ENCODE peak calls at places on chromosomes 4 and X, in seven cellular contexts. One of them, this sample, is unnamed.

GRCh38 chrX:153226344-153227190 is 47.5 kb downstream of the MAGEA1 start:
- DNase-seq in GM12878: no peak
- DNase-seq in SK-N-SH: no peak
- DNase-seq in HepG2: no peak
- DNase-seq in HCT116: peak
- DNase-seq in H1: peak
- DNase-seq in K562: peak
- DNase-seq in this sample: peak

GRCh38 chr4:35934370-35934981 is 309.8 kb downstream of the ARAP2 start:
- DNase-seq in HepG2: peak
- DNase-seq in SK-N-SH: peak
- DNase-seq in HCT116: peak
- DNase-seq in K562: peak
- DNase-seq in H1: no peak
- DNase-seq in GM12878: peak
- DNase-seq in this sample: peak

GRCh38 chr4:164997324-164997723 is 19.9 kb upstream of the TRIM61 start:
- DNase-seq in HCT116: peak
- DNase-seq in SK-N-SH: no peak
- DNase-seq in K562: peak
- DNase-seq in GM12878: no peak
- DNase-seq in HepG2: peak
- DNase-seq in H1: no peak
- DNase-seq in this sample: no peak

GRCh38 chr4:10099521-10100325 is 16.9 kb downstream of the WDR1 start:
- DNase-seq in GM12878: no peak
- DNase-seq in H1: no peak
- DNase-seq in HCT116: no peak
- DNase-seq in SK-N-SH: no peak
- DNase-seq in HepG2: no peak
- DNase-seq in K562: no peak
- DNase-seq in this sample: no peak

GRCh38 chr4:148757171-148757570 is 315.0 kb upstream of the NR3C2 start:
- DNase-seq in GM12878: no peak
- DNase-seq in H1: no peak
- DNase-seq in HCT116: no peak
- DNase-seq in HepG2: no peak
- DNase-seq in SK-N-SH: no peak
- DNase-seq in K562: no peak
- DNase-seq in this sample: no peak

GRCh38 chrX:101291204-101291603 is at the start of gene TAF7L:
- DNase-seq in HepG2: no peak
- DNase-seq in HCT116: no peak
- DNase-seq in SK-N-SH: peak
- DNase-seq in GM12878: no peak
- DNase-seq in K562: no peak
- DNase-seq in H1: no peak
- DNase-seq in this sample: no peak

GRCh38 chr4:37827030-37827705 is 682 bp downstream of the PGM2 start:
- DNase-seq in HepG2: no peak
- DNase-seq in GM12878: no peak
- DNase-seq in HCT116: no peak
- DNase-seq in SK-N-SH: no peak
- DNase-seq in K562: peak
- DNase-seq in H1: no peak
- DNase-seq in this sample: no peak

GRCh38 chr4:79227896-79228295 is 98.0 kb downstream of the NAA11 start:
- DNase-seq in SK-N-SH: no peak
- DNase-seq in H1: no peak
- DNase-seq in K562: no peak
- DNase-seq in HCT116: no peak
- DNase-seq in GM12878: no peak
- DNase-seq in HepG2: no peak
- DNase-seq in this sample: no peak

GRCh38 chrX:109918753-109919152 is 84.2 kb upstream of the TMEM164 start:
- DNase-seq in H1: no peak
- DNase-seq in GM12878: no peak
- DNase-seq in HepG2: no peak
- DNase-seq in K562: no peak
- DNase-seq in HCT116: no peak
- DNase-seq in SK-N-SH: no peak
- DNase-seq in this sample: no peak

GRCh38 chr4:72997409-72997808 is 72.1 kb downstream of the COX18 start:
- DNase-seq in K562: no peak
- DNase-seq in HepG2: no peak
- DNase-seq in GM12878: no peak
- DNase-seq in HCT116: no peak
- DNase-seq in SK-N-SH: no peak
- DNase-seq in H1: no peak
- DNase-seq in this sample: no peak

GRCh38 chr4:1208970-1209704 is 36.8 kb upstream of the SPON2 start:
- DNase-seq in GM12878: no peak
- DNase-seq in K562: no peak
- DNase-seq in H1: no peak
- DNase-seq in HepG2: no peak
- DNase-seq in HCT116: no peak
- DNase-seq in SK-N-SH: no peak
- DNase-seq in this sample: no peak

GRCh38 chr4:73911746-73912145 is 42.6 kb downstream of the CXCL1 start:
- DNase-seq in HCT116: no peak
- DNase-seq in GM12878: no peak
- DNase-seq in K562: no peak
- DNase-seq in HepG2: no peak
- DNase-seq in SK-N-SH: no peak
- DNase-seq in H1: no peak
- DNase-seq in this sample: no peak

GRCh38 chr4:176404591-176404990 is 84.8 kb downstream of the SPCS3 start:
- DNase-seq in GM12878: no peak
- DNase-seq in SK-N-SH: no peak
- DNase-seq in HepG2: no peak
- DNase-seq in HCT116: no peak
- DNase-seq in H1: no peak
- DNase-seq in K562: no peak
- DNase-seq in this sample: no peak

GRCh38 chr4:8110071-8110986 is 48.3 kb downstream of the ABLIM2 start:
- DNase-seq in K562: peak
- DNase-seq in H1: peak
- DNase-seq in HepG2: peak
- DNase-seq in SK-N-SH: no peak
- DNase-seq in HCT116: no peak
- DNase-seq in GM12878: no peak
- DNase-seq in this sample: no peak

GRCh38 chr4:8109406-8110065 is 49.1 kb downstream of the ABLIM2 start:
- DNase-seq in K562: no peak
- DNase-seq in HCT116: no peak
- DNase-seq in GM12878: no peak
- DNase-seq in SK-N-SH: no peak
- DNase-seq in HepG2: no peak
- DNase-seq in H1: no peak
- DNase-seq in this sample: no peak

GRCh38 chr4:8107146-8107657 is 51.4 kb downstream of the ABLIM2 start:
- DNase-seq in GM12878: no peak
- DNase-seq in K562: no peak
- DNase-seq in H1: no peak
- DNase-seq in HepG2: no peak
- DNase-seq in SK-N-SH: no peak
- DNase-seq in HCT116: no peak
- DNase-seq in this sample: no peak

GRCh38 chr4:8108261-8108660 is 50.4 kb downstream of the ABLIM2 start:
- DNase-seq in HCT116: no peak
- DNase-seq in K562: no peak
- DNase-seq in SK-N-SH: no peak
- DNase-seq in H1: no peak
- DNase-seq in GM12878: no peak
- DNase-seq in HepG2: no peak
- DNase-seq in this sample: no peak

DNA sequence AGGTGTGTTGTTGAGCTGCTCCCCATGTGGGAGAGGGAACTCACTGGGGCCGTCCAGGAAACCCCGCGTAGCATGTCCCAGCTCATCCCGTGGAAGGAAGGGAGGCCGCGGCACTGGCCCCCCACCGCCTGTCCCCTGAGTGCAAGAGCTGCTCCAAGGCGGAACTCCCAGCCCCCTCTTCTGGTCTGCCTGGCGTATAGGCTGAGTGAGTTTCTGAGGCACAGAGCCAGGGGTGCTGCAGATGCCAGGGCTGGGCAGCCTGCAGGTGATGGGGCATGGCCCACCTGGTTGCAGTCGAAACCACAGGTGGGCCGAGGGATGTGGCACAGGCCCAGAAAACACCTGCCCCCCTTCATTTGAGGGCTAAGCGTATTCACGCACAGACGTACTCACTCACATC is 49.6 kb downstream of the ABLIM2 start:
- DNase-seq in SK-N-SH: no peak
- DNase-seq in K562: no peak
- DNase-seq in H1: no peak
- DNase-seq in HepG2: no peak
- DNase-seq in HCT116: no peak
- DNase-seq in GM12878: no peak
- DNase-seq in this sample: no peak
- TF ChIP-seq JUND in SK-N-SH: no peak
- TF ChIP-seq JUND in K562: no peak
- TF ChIP-seq JUND in H1: no peak
- TF ChIP-seq JUND in HepG2: no peak
- TF ChIP-seq JUND in HCT116: no peak
- TF ChIP-seq JUND in GM12878: no peak
- TF ChIP-seq JUND in this sample: no peak

GRCh38 chr4:155900402-155900801 is 3.1 kb upstream of the TDO2 start:
- DNase-seq in GM12878: no peak
- DNase-seq in HCT116: no peak
- DNase-seq in SK-N-SH: no peak
- DNase-seq in HepG2: no peak
- DNase-seq in H1: no peak
- DNase-seq in K562: no peak
- DNase-seq in this sample: peak
- TF ChIP-seq JUND in GM12878: no peak
- TF ChIP-seq JUND in HCT116: no peak
- TF ChIP-seq JUND in SK-N-SH: no peak
- TF ChIP-seq JUND in HepG2: no peak
- TF ChIP-seq JUND in H1: no peak
- TF ChIP-seq JUND in K562: no peak
- TF ChIP-seq JUND in this sample: no peak

GRCh38 chrX:121755541-121755940 is 708.1 kb downstream of the GLUD2 start:
- DNase-seq in HepG2: no peak
- DNase-seq in GM12878: no peak
- DNase-seq in H1: no peak
- DNase-seq in K562: peak
- DNase-seq in SK-N-SH: no peak
- DNase-seq in HCT116: no peak
- DNase-seq in this sample: no peak
- TF ChIP-seq JUND in HepG2: no peak
- TF ChIP-seq JUND in GM12878: no peak
- TF ChIP-seq JUND in H1: no peak
- TF ChIP-seq JUND in K562: no peak
- TF ChIP-seq JUND in SK-N-SH: no peak
- TF ChIP-seq JUND in HCT116: no peak
- TF ChIP-seq JUND in this sample: no peak

GRCh38 chr4:152588869-152589268 is 53.0 kb upstream of the FBXW7 start:
- DNase-seq in SK-N-SH: no peak
- DNase-seq in HCT116: no peak
- DNase-seq in HepG2: no peak
- DNase-seq in GM12878: no peak
- DNase-seq in K562: no peak
- DNase-seq in H1: no peak
- DNase-seq in this sample: no peak
- TF ChIP-seq JUND in SK-N-SH: no peak
- TF ChIP-seq JUND in HCT116: no peak
- TF ChIP-seq JUND in HepG2: no peak
- TF ChIP-seq JUND in GM12878: no peak
- TF ChIP-seq JUND in K562: no peak
- TF ChIP-seq JUND in H1: no peak
- TF ChIP-seq JUND in this sample: no peak

GRCh38 chr4:133452669-133453068 is 303.6 kb downstream of the PCDH10 start:
- DNase-seq in K562: no peak
- DNase-seq in GM12878: no peak
- DNase-seq in HCT116: no peak
- DNase-seq in HepG2: no peak
- DNase-seq in SK-N-SH: no peak
- DNase-seq in H1: no peak
- DNase-seq in this sample: no peak

GRCh38 chr4:133450813-133451212 is 301.7 kb downstream of the PCDH10 start:
- DNase-seq in K562: no peak
- DNase-seq in GM12878: no peak
- DNase-seq in HepG2: no peak
- DNase-seq in SK-N-SH: no peak
- DNase-seq in H1: no peak
- DNase-seq in HCT116: no peak
- DNase-seq in this sample: no peak
- TF ChIP-seq JUND in K562: no peak
- TF ChIP-seq JUND in GM12878: no peak
- TF ChIP-seq JUND in HepG2: no peak
- TF ChIP-seq JUND in SK-N-SH: no peak
- TF ChIP-seq JUND in H1: no peak
- TF ChIP-seq JUND in HCT116: no peak
- TF ChIP-seq JUND in this sample: no peak